ENCODE peak calls at places on chromosomes 5 and 9, in six cellular contexts. U is activated T-cell treated with anti-CD3 and anti-CD28 coated beads for 48 hours, G is left lung, Q is GM12865, T is ELF-1, P is NCI-H2029. X is an unnamed sample.

GRCh38 chr5:123209163-123210013 is 120.3 kb downstream of the PRDM6 start:
- DNase-seq in P (no peak), Q (peak; percentile 13), U (no peak), G (no peak), T (peak; percentile 29), X (no peak)

GRCh38 chr5:96370981-96371380 is 62.1 kb downstream of the PCSK1 start:
- DNase-seq in T (no peak), G (no peak), P (peak; percentile 31), U (no peak), Q (no peak), X (no peak)

GRCh38 chr9:113533335-113534225 is 70.1 kb downstream of the RGS3 start:
- DNase-seq in Q (no peak), G (no peak), T (no peak), U (no peak), P (no peak), X (no peak)

GRCh38 chr5:1726469-1726865 is 73.2 kb downstream of the MRPL36 start:
- DNase-seq in T (no peak), P (no peak), G (peak; percentile 22), U (no peak), Q (no peak), X (peak; percentile 25)

GRCh38 chr5:76771705-76772405 is 47.0 kb upstream of the F2RL1 start:
- DNase-seq in T (no peak), U (no peak), Q (no peak), P (no peak), G (no peak), X (no peak)

GRCh38 chr9:6441269-6441668 is 28.3 kb downstream of the UHRF2 start:
- DNase-seq in U (no peak), Q (no peak), P (no peak), T (no peak), G (no peak), X (no peak)

GRCh38 chr9:122307036-122307435 is 42.4 kb downstream of the MRRF start:
- DNase-seq in G (no peak), U (no peak), T (peak; percentile 11), Q (no peak), P (no peak), X (no peak)

GRCh38 chr5:56588636-56589485 is 226.5 kb upstream of the MAP3K1 start:
- DNase-seq in P (no peak), U (peak; percentile 26), Q (peak; percentile 98), G (peak; percentile 71), T (peak; percentile 14), X (peak; percentile 58)

GRCh38 chr9:26219961-26220360 is 541.7 kb upstream of the TUSC1 start:
- DNase-seq in T (no peak), G (no peak), P (no peak), U (no peak), Q (no peak), X (no peak)

GRCh38 chr5:69083412-69083811 is 10.4 kb upstream of the SLC30A5 start:
- DNase-seq in U (no peak), G (no peak), T (peak; percentile 66), Q (no peak), P (peak; percentile 2), X (no peak)

GRCh38 chr5:125083932-125084331 is 337.5 kb upstream of the ZNF608 start:
- DNase-seq in T (no peak), Q (no peak), P (no peak), G (no peak), U (no peak), X (no peak)

GRCh38 chr5:132072508-132072907 is 1.1 kb upstream of the CSF2 start:
- DNase-seq in U (no peak), T (no peak), P (peak; percentile 65), Q (no peak), G (peak; percentile 75), X (no peak)

GRCh38 chr5:54889826-54890225 is 95.6 kb downstream of the ESM1 start:
- DNase-seq in T (no peak), Q (no peak), U (no peak), G (no peak), P (no peak), X (no peak)

GRCh38 chr5:9599391-9599790 is 30.8 kb downstream of the TAS2R1 start:
- DNase-seq in P (no peak), U (no peak), G (no peak), Q (no peak), T (no peak), X (no peak)

X was measured in CD14-positive monocyte.